ENCODE peak calls at places on chromosomes 1 and 21, in ten cellular contexts. L is T-helper 2 cell; T is BE2C; E is activated gamma-delta T cell treated with anti-CD3 and anti-CD28 coated beads, Interleukin-2, amount 50 U/mL, for 16 hours; N is Right ventricle myocardium superior; K is germinal center; Q is HEK293T; W is activated CD4-positive, alpha-beta T cell treated with anti-CD3 and anti-CD28 coated beads, Interleukin-2, amount 50 U/mL, for 24 hours; O is ACHN; P is mesenteric fat pad. S is an unnamed sample.

GRCh38 chr1:93416183-93416582 is 31.7 kb upstream of the FNBP1L start:
- DNase-seq in W (no peak), N (no peak), P (no peak), E (no peak), O (no peak), K (no peak), T (no peak), L (no peak), Q (no peak), S (no peak)

GRCh38 chr1:7111855-7112254 is 326.6 kb downstream of the CAMTA1 start:
- DNase-seq in E (no peak), W (no peak), T (no peak), L (no peak), N (no peak), K (no peak), O (no peak), P (no peak), Q (no peak), S (no peak)

GRCh38 chr21:27047331-27048314 is 80.7 kb upstream of the ADAMTS5 start:
- DNase-seq in P (no peak), N (no peak), T (no peak), L (no peak), Q (peak), E (no peak), K (no peak), W (no peak), O (no peak), S (no peak)

GRCh38 chr1:64906447-64906846 is 59.9 kb downstream of the JAK1 start:
- DNase-seq in T (no peak), W (no peak), E (peak), Q (no peak), N (no peak), K (no peak), P (no peak), L (no peak), O (no peak), S (no peak)

GRCh38 chr1:89934441-89934840 is 60.5 kb upstream of the ZNF326 start:
- DNase-seq in O (no peak), P (no peak), W (no peak), L (no peak), N (no peak), Q (no peak), K (no peak), E (no peak), T (no peak), S (no peak)

GRCh38 chr1:185939142-185939541 is 205.0 kb downstream of the HMCN1 start:
- DNase-seq in Q (no peak), L (no peak), E (no peak), N (no peak), W (no peak), O (no peak), K (no peak), T (no peak), P (no peak), S (no peak)

GRCh38 chr1:1778827-1779675 is 781 bp upstream of the NADK start:
- DNase-seq in W (peak), P (peak), K (peak), T (peak), O (peak), L (peak), N (peak), Q (peak), E (peak), S (peak)

GRCh38 chr1:169943963-169944526 is 50.3 kb upstream of the SCYL3 start:
- DNase-seq in K (no peak), L (no peak), P (no peak), T (no peak), E (no peak), N (peak), Q (no peak), O (no peak), W (no peak), S (no peak)

GRCh38 chr1:89351622-89352311 is 12.1 kb upstream of the GBP6 start:
- DNase-seq in L (no peak), Q (no peak), T (no peak), K (no peak), P (no peak), O (no peak), N (no peak), W (no peak), E (no peak), S (no peak)

GRCh38 chr1:47106792-47107191 is 30.4 kb upstream of the CYP4A22 start:
- DNase-seq in Q (no peak), O (no peak), N (no peak), T (no peak), P (no peak), E (no peak), L (no peak), W (no peak), K (no peak), S (no peak)

GRCh38 chr1:151529211-151529702 is 10.9 kb upstream of the TUFT1 start:
- DNase-seq in N (no peak), T (no peak), O (no peak), L (no peak), E (no peak), K (no peak), P (no peak), W (no peak), Q (no peak), S (no peak)

GRCh38 chr1:99682291-99682751 is 36.4 kb downstream of the PALMD start:
- DNase-seq in E (no peak), K (no peak), P (no peak), N (no peak), O (no peak), T (no peak), L (no peak), Q (no peak), W (no peak), S (no peak)

GRCh38 chr1:238469146-238469601 is 578.5 kb upstream of the ZP4 start:
- DNase-seq in T (no peak), L (no peak), K (no peak), W (no peak), E (no peak), N (no peak), O (peak), Q (no peak), P (no peak), S (no peak)

GRCh38 chr1:38123356-38123755 is 76.8 kb upstream of the POU3F1 start:
- DNase-seq in Q (no peak), O (no peak), W (no peak), L (no peak), T (peak), K (no peak), E (no peak), P (no peak), N (no peak), S (no peak)

GRCh38 chr1:152037920-152038658 is 1.3 kb upstream of the S100A11 start:
- DNase-seq in K (no peak), T (no peak), E (no peak), Q (no peak), W (no peak), O (no peak), P (no peak), L (no peak), N (no peak), S (no peak)

S was measured in right atrium auricular region.